ENCODE peak calls at places on chromosomes 16 and 17, in six cellular contexts. One of them, this sample, is unnamed.

GRCh38 chr17:40445769-40446468 is 2.7 kb downstream of the IGFBP4 start:
- DNase-seq in mucosa of descending colon: no peak
- DNase-seq in heart left ventricle: no peak
- DNase-seq in neural crest cell: no peak
- DNase-seq in OCI-LY7: no peak
- DNase-seq in cardiac muscle cell: no peak
- DNase-seq in this sample: no peak

GRCh38 chr17:36940313-36941264 is 3.3 kb downstream of the LHX1 start:
- DNase-seq in mucosa of descending colon: no peak
- DNase-seq in heart left ventricle: no peak
- DNase-seq in neural crest cell: no peak
- DNase-seq in OCI-LY7: no peak
- DNase-seq in cardiac muscle cell: no peak
- DNase-seq in this sample: peak; percentile 55

GRCh38 chr17:7374353-7374752 is 6.5 kb upstream of the TNK1 start:
- DNase-seq in mucosa of descending colon: no peak
- DNase-seq in heart left ventricle: no peak
- DNase-seq in neural crest cell: no peak
- DNase-seq in OCI-LY7: no peak
- DNase-seq in cardiac muscle cell: no peak
- DNase-seq in this sample: no peak

GRCh38 chr16:84569382-84569987 is 48.4 kb downstream of the COTL1 start:
- DNase-seq in mucosa of descending colon: no peak
- DNase-seq in heart left ventricle: no peak
- DNase-seq in neural crest cell: no peak
- DNase-seq in OCI-LY7: no peak
- DNase-seq in cardiac muscle cell: no peak
- DNase-seq in this sample: no peak

GRCh38 chr16:56933266-56933619 is 1.3 kb downstream of the HERPUD1 start:
- DNase-seq in mucosa of descending colon: no peak
- DNase-seq in heart left ventricle: no peak
- DNase-seq in neural crest cell: no peak
- DNase-seq in OCI-LY7: no peak
- DNase-seq in cardiac muscle cell: no peak
- DNase-seq in this sample: no peak

GRCh38 chr16:79050063-79050462 is 550.5 kb downstream of the MAF start:
- DNase-seq in mucosa of descending colon: no peak
- DNase-seq in heart left ventricle: no peak
- DNase-seq in neural crest cell: no peak
- DNase-seq in OCI-LY7: no peak
- DNase-seq in cardiac muscle cell: no peak
- DNase-seq in this sample: no peak

GRCh38 chr17:41687828-41688640 is 651 bp upstream of the EIF1 start:
- DNase-seq in mucosa of descending colon: peak; percentile 73
- DNase-seq in heart left ventricle: peak; percentile 73
- DNase-seq in neural crest cell: no peak
- DNase-seq in OCI-LY7: peak; percentile 68
- DNase-seq in cardiac muscle cell: peak; percentile 37
- DNase-seq in this sample: no peak

GRCh38 chr17:58107306-58107705 is 24.1 kb downstream of the DYNLL2 start:
- DNase-seq in mucosa of descending colon: no peak
- DNase-seq in heart left ventricle: no peak
- DNase-seq in neural crest cell: no peak
- DNase-seq in OCI-LY7: no peak
- DNase-seq in cardiac muscle cell: no peak
- DNase-seq in this sample: no peak

GRCh38 chr17:81365148-81365600 is 30.1 kb upstream of the BAHCC1 start:
- DNase-seq in mucosa of descending colon: peak; percentile 78
- DNase-seq in heart left ventricle: peak; percentile 68
- DNase-seq in neural crest cell: peak; percentile 40
- DNase-seq in OCI-LY7: no peak
- DNase-seq in cardiac muscle cell: peak; percentile 81
- DNase-seq in this sample: peak; percentile 85

GRCh38 chr17:47802341-47803022 is 19.1 kb downstream of the OSBPL7 start:
- DNase-seq in mucosa of descending colon: no peak
- DNase-seq in heart left ventricle: no peak
- DNase-seq in neural crest cell: peak; percentile 27
- DNase-seq in OCI-LY7: peak; percentile 81
- DNase-seq in cardiac muscle cell: peak; percentile 70
- DNase-seq in this sample: peak; percentile 82

GRCh38 chr16:68752602-68753001 is 15.5 kb downstream of the CDH1 start:
- DNase-seq in mucosa of descending colon: no peak
- DNase-seq in heart left ventricle: no peak
- DNase-seq in neural crest cell: no peak
- DNase-seq in OCI-LY7: no peak
- DNase-seq in cardiac muscle cell: no peak
- DNase-seq in this sample: no peak

GRCh38 chr17:65078441-65079160 is 22.1 kb upstream of the GNA13 start:
- DNase-seq in mucosa of descending colon: no peak
- DNase-seq in heart left ventricle: no peak
- DNase-seq in neural crest cell: no peak
- DNase-seq in OCI-LY7: no peak
- DNase-seq in cardiac muscle cell: no peak
- DNase-seq in this sample: no peak

GRCh38 chr17:2214887-2215615 is 88.5 kb downstream of the SMG6 start:
- DNase-seq in mucosa of descending colon: no peak
- DNase-seq in heart left ventricle: peak; percentile 78
- DNase-seq in neural crest cell: no peak
- DNase-seq in OCI-LY7: peak; percentile 31
- DNase-seq in cardiac muscle cell: peak; percentile 68
- DNase-seq in this sample: peak; percentile 15

GRCh38 chr16:4461250-4462085 is 13.0 kb downstream of the NMRAL1 start:
- DNase-seq in mucosa of descending colon: no peak
- DNase-seq in heart left ventricle: no peak
- DNase-seq in neural crest cell: peak; percentile 40
- DNase-seq in OCI-LY7: peak; percentile 58
- DNase-seq in cardiac muscle cell: peak; percentile 3
- DNase-seq in this sample: peak; percentile 51

GRCh38 chr17:79746955-79747507 is 16.3 kb downstream of the ENPP7 start:
- DNase-seq in mucosa of descending colon: no peak
- DNase-seq in heart left ventricle: no peak
- DNase-seq in neural crest cell: no peak
- DNase-seq in OCI-LY7: no peak
- DNase-seq in cardiac muscle cell: no peak
- DNase-seq in this sample: peak; percentile 56

GRCh38 chr16:69031877-69032301 is 73.6 kb upstream of the HAS3 start:
- DNase-seq in mucosa of descending colon: peak; percentile 85
- DNase-seq in heart left ventricle: no peak
- DNase-seq in neural crest cell: no peak
- DNase-seq in OCI-LY7: no peak
- DNase-seq in cardiac muscle cell: no peak
- DNase-seq in this sample: no peak

GRCh38 chr17:50221500-50222480 is 20.4 kb upstream of the COL1A1 start:
- DNase-seq in mucosa of descending colon: no peak
- DNase-seq in heart left ventricle: no peak
- DNase-seq in neural crest cell: no peak
- DNase-seq in OCI-LY7: no peak
- DNase-seq in cardiac muscle cell: no peak
- DNase-seq in this sample: no peak

GRCh38 chr17:57006040-57006439 is 28.1 kb downstream of the SCPEP1 start:
- DNase-seq in mucosa of descending colon: no peak
- DNase-seq in heart left ventricle: no peak
- DNase-seq in neural crest cell: no peak
- DNase-seq in OCI-LY7: peak; percentile 23
- DNase-seq in cardiac muscle cell: no peak
- DNase-seq in this sample: no peak

GRCh38 chr17:57002904-57003303 is 25.0 kb downstream of the SCPEP1 start:
- DNase-seq in mucosa of descending colon: no peak
- DNase-seq in heart left ventricle: no peak
- DNase-seq in neural crest cell: no peak
- DNase-seq in OCI-LY7: no peak
- DNase-seq in cardiac muscle cell: no peak
- DNase-seq in this sample: no peak

GRCh38 chr17:57001541-57001940 is 23.6 kb downstream of the SCPEP1 start:
- DNase-seq in mucosa of descending colon: no peak
- DNase-seq in heart left ventricle: no peak
- DNase-seq in neural crest cell: no peak
- DNase-seq in OCI-LY7: peak; percentile 21
- DNase-seq in cardiac muscle cell: no peak
- DNase-seq in this sample: no peak

GRCh38 chr17:57008958-57009357 is 31.0 kb downstream of the SCPEP1 start:
- DNase-seq in mucosa of descending colon: no peak
- DNase-seq in heart left ventricle: no peak
- DNase-seq in neural crest cell: no peak
- DNase-seq in OCI-LY7: no peak
- DNase-seq in cardiac muscle cell: no peak
- DNase-seq in this sample: no peak

GRCh38 chr17:57004944-57005579 is 27.1 kb downstream of the SCPEP1 start:
- DNase-seq in mucosa of descending colon: no peak
- DNase-seq in heart left ventricle: no peak
- DNase-seq in neural crest cell: no peak
- DNase-seq in OCI-LY7: peak; percentile 94
- DNase-seq in cardiac muscle cell: peak; percentile 36
- DNase-seq in this sample: peak; percentile 49
- TF ChIP-seq CTCF in mucosa of descending colon: peak; percentile 31
- TF ChIP-seq CTCF in heart left ventricle: peak; percentile 41
- TF ChIP-seq CTCF in neural crest cell: peak; percentile 31
- TF ChIP-seq CTCF in OCI-LY7: peak; percentile 66
- TF ChIP-seq CTCF in cardiac muscle cell: peak; percentile 9
- TF ChIP-seq CTCF in this sample: peak; percentile 51

GRCh38 chr17:75183999-75184884 is 1.5 kb upstream of the SUMO2 start:
- DNase-seq in mucosa of descending colon: no peak
- DNase-seq in heart left ventricle: no peak
- DNase-seq in neural crest cell: no peak
- DNase-seq in OCI-LY7: no peak
- DNase-seq in cardiac muscle cell: no peak
- DNase-seq in this sample: no peak

GRCh38 chr17:75182569-75183436 is at the start of gene SUMO2:
- DNase-seq in mucosa of descending colon: peak; percentile 98
- DNase-seq in heart left ventricle: peak; percentile 95
- DNase-seq in neural crest cell: peak; percentile 92
- DNase-seq in OCI-LY7: peak; percentile 100
- DNase-seq in cardiac muscle cell: peak; percentile 95
- DNase-seq in this sample: peak; percentile 99

GRCh38 chr17:75191584-75191983 is 8.8 kb upstream of the SUMO2 start:
- DNase-seq in mucosa of descending colon: no peak
- DNase-seq in heart left ventricle: no peak
- DNase-seq in neural crest cell: no peak
- DNase-seq in OCI-LY7: no peak
- DNase-seq in cardiac muscle cell: no peak
- DNase-seq in this sample: no peak

DNA sequence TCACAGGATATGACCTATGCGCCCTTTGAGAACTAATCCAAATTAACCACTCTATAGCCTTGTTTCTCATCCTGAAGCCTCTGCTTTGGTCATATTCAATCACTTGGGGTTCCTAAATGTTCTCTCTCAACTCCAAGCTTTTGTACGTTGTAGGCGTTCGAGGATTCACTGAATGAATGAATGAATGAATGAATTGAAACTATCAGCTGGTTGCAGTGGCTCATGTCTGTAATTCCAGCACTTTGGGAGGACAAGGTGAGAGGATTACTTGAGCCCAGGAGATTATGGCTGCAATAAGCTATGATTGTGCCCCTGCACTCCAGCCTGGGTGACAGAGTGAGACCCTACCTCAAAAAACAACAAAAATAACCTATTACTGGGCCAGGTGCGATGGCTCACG is 5.9 kb upstream of the SUMO2 start:
- DNase-seq in mucosa of descending colon: no peak
- DNase-seq in heart left ventricle: no peak
- DNase-seq in neural crest cell: no peak
- DNase-seq in OCI-LY7: no peak
- DNase-seq in cardiac muscle cell: no peak
- DNase-seq in this sample: no peak
- TF ChIP-seq CTCF in mucosa of descending colon: no peak
- TF ChIP-seq CTCF in heart left ventricle: no peak
- TF ChIP-seq CTCF in neural crest cell: no peak
- TF ChIP-seq CTCF in OCI-LY7: no peak
- TF ChIP-seq CTCF in cardiac muscle cell: no peak
- TF ChIP-seq CTCF in this sample: no peak

GRCh38 chr17:75488693-75489510 is 26.4 kb downstream of the CASKIN2 start:
- DNase-seq in mucosa of descending colon: no peak
- DNase-seq in heart left ventricle: peak; percentile 1
- DNase-seq in neural crest cell: no peak
- DNase-seq in OCI-LY7: no peak
- DNase-seq in cardiac muscle cell: no peak
- DNase-seq in this sample: no peak

GRCh38 chr17:75486951-75487350 is 28.4 kb downstream of the CASKIN2 start:
- DNase-seq in mucosa of descending colon: no peak
- DNase-seq in heart left ventricle: no peak
- DNase-seq in neural crest cell: no peak
- DNase-seq in OCI-LY7: no peak
- DNase-seq in cardiac muscle cell: no peak
- DNase-seq in this sample: no peak

GRCh38 chr17:75486151-75486550 is 29.2 kb downstream of the CASKIN2 start:
- DNase-seq in mucosa of descending colon: no peak
- DNase-seq in heart left ventricle: peak; percentile 20
- DNase-seq in neural crest cell: no peak
- DNase-seq in OCI-LY7: no peak
- DNase-seq in cardiac muscle cell: no peak
- DNase-seq in this sample: no peak

GRCh38 chr17:75485688-75486087 is 29.3 kb downstream of the TMEM94 start:
- DNase-seq in mucosa of descending colon: peak; percentile 34
- DNase-seq in heart left ventricle: peak; percentile 26
- DNase-seq in neural crest cell: no peak
- DNase-seq in OCI-LY7: no peak
- DNase-seq in cardiac muscle cell: no peak
- DNase-seq in this sample: no peak

GRCh38 chr17:75487351-75488070 is 27.8 kb downstream of the CASKIN2 start:
- DNase-seq in mucosa of descending colon: no peak
- DNase-seq in heart left ventricle: peak; percentile 61
- DNase-seq in neural crest cell: no peak
- DNase-seq in OCI-LY7: peak; percentile 73
- DNase-seq in cardiac muscle cell: no peak
- DNase-seq in this sample: no peak
- TF ChIP-seq CTCF in mucosa of descending colon: no peak
- TF ChIP-seq CTCF in heart left ventricle: no peak
- TF ChIP-seq CTCF in neural crest cell: no peak
- TF ChIP-seq CTCF in OCI-LY7: peak; percentile 55
- TF ChIP-seq CTCF in cardiac muscle cell: no peak
- TF ChIP-seq CTCF in this sample: no peak

DNA sequence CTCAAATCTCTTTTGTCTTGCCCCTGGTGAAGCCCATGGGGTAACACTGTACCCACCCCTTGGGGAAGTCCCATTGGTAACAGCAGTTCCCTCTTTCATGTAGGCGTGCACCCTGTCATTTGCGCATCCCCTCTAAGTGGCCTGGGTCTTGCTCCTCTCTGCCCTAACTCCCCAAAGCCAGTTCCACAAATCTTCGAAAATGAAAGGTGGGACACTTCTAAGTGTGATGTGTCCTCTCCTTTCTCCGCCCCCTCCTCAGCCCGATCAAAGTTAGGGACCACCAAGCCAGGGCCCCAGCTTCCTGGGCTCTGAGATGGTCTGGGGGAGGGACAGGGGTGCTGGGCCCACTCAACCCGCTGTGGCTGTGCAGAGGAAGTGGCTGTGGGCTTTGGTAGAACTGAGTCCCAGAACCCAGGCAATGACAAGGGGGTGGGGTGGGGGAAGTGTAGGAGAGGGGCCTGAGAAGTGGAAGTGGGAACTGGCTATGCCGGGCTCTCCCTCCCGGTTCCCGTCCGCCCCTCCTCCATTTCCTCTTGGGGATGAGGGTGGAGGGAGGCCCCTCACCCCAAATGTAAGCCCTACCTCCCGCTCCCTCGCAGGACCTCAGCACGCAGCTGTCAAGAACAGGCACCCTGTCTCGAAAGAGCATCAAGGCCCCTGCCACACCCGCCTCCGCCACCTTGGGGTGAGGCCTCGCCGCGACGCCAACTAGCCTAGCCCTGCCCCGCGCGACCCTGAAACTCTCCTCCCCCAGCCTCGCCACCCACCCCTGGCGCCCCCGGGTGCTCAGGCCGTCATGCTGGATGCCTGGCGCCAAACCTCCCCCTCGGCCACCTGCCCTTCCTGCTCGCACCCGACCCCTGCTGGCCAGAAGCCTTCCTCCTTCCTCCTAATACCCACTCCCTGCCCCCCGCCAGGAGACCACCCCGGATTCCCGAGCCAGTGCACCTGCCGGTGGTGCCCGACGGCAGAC is 8.7 kb downstream of the ABI3 start:
- DNase-seq in mucosa of descending colon: peak; percentile 75
- DNase-seq in heart left ventricle: no peak
- DNase-seq in neural crest cell: no peak
- DNase-seq in OCI-LY7: peak; percentile 55
- DNase-seq in cardiac muscle cell: no peak
- DNase-seq in this sample: no peak
- TF ChIP-seq CTCF in mucosa of descending colon: no peak
- TF ChIP-seq CTCF in heart left ventricle: no peak
- TF ChIP-seq CTCF in neural crest cell: no peak
- TF ChIP-seq CTCF in OCI-LY7: peak; percentile 76
- TF ChIP-seq CTCF in cardiac muscle cell: peak; percentile 16
- TF ChIP-seq CTCF in this sample: peak; percentile 30